ENCODE peak calls at places on chromosomes 4 and X, in eight cellular contexts. One of them, this sample, is unnamed.

GRCh38 chr4:167183036-167183435 is 51.3 kb downstream of the SPOCK3 start:
- DNase-seq in HL-60: no peak
- DNase-seq in HCT116: no peak
- DNase-seq in stomach: no peak
- DNase-seq in transverse colon: no peak
- DNase-seq in sigmoid colon: no peak
- DNase-seq in esophagus muscularis mucosa: no peak
- DNase-seq in H1: no peak
- DNase-seq in this sample: no peak

GRCh38 chr4:23060776-23061175 is 368.0 kb downstream of the GBA3 start:
- DNase-seq in HL-60: no peak
- DNase-seq in HCT116: no peak
- DNase-seq in stomach: no peak
- DNase-seq in transverse colon: no peak
- DNase-seq in sigmoid colon: no peak
- DNase-seq in esophagus muscularis mucosa: no peak
- DNase-seq in H1: no peak
- DNase-seq in this sample: no peak

GRCh38 chrX:123626962-123627361 is 105.9 kb downstream of the THOC2 start:
- DNase-seq in HL-60: no peak
- DNase-seq in HCT116: no peak
- DNase-seq in stomach: no peak
- DNase-seq in transverse colon: no peak
- DNase-seq in sigmoid colon: no peak
- DNase-seq in esophagus muscularis mucosa: no peak
- DNase-seq in H1: no peak
- DNase-seq in this sample: no peak

GRCh38 chr4:1784789-1785591 is 8.1 kb upstream of the FGFR3 start:
- DNase-seq in HL-60: no peak
- DNase-seq in HCT116: no peak
- DNase-seq in stomach: no peak
- DNase-seq in transverse colon: no peak
- DNase-seq in sigmoid colon: no peak
- DNase-seq in esophagus muscularis mucosa: no peak
- DNase-seq in H1: no peak
- DNase-seq in this sample: no peak

GRCh38 chrX:77160301-77160700 is 286.9 kb upstream of the FGF16 start:
- DNase-seq in HL-60: peak
- DNase-seq in HCT116: no peak
- DNase-seq in stomach: no peak
- DNase-seq in transverse colon: no peak
- DNase-seq in sigmoid colon: no peak
- DNase-seq in esophagus muscularis mucosa: no peak
- DNase-seq in H1: peak
- DNase-seq in this sample: no peak

GRCh38 chrX:11770320-11770719 is 12.3 kb downstream of the MSL3 start:
- DNase-seq in HL-60: peak
- DNase-seq in HCT116: peak
- DNase-seq in stomach: peak
- DNase-seq in transverse colon: peak
- DNase-seq in sigmoid colon: no peak
- DNase-seq in esophagus muscularis mucosa: no peak
- DNase-seq in H1: no peak
- DNase-seq in this sample: peak

GRCh38 chr4:125062079-125062478 is 252.7 kb upstream of the FAT4 start:
- DNase-seq in HL-60: no peak
- DNase-seq in HCT116: no peak
- DNase-seq in stomach: no peak
- DNase-seq in transverse colon: no peak
- DNase-seq in sigmoid colon: no peak
- DNase-seq in esophagus muscularis mucosa: no peak
- DNase-seq in H1: no peak
- DNase-seq in this sample: no peak

GRCh38 chrX:115367956-115368355 is 78.4 kb downstream of the LUZP4 start:
- DNase-seq in HL-60: no peak
- DNase-seq in HCT116: no peak
- DNase-seq in stomach: no peak
- DNase-seq in transverse colon: no peak
- DNase-seq in sigmoid colon: no peak
- DNase-seq in esophagus muscularis mucosa: no peak
- DNase-seq in H1: no peak
- DNase-seq in this sample: no peak

GRCh38 chr4:119647558-119647957 is 19.0 kb upstream of the PDE5A start:
- DNase-seq in HL-60: no peak
- DNase-seq in HCT116: no peak
- DNase-seq in stomach: no peak
- DNase-seq in transverse colon: no peak
- DNase-seq in sigmoid colon: no peak
- DNase-seq in esophagus muscularis mucosa: no peak
- DNase-seq in H1: no peak
- DNase-seq in this sample: no peak

GRCh38 chr4:45358573-45359506 is 632.5 kb upstream of the GNPDA2 start:
- DNase-seq in HL-60: no peak
- DNase-seq in HCT116: no peak
- DNase-seq in stomach: no peak
- DNase-seq in transverse colon: no peak
- DNase-seq in sigmoid colon: no peak
- DNase-seq in esophagus muscularis mucosa: no peak
- DNase-seq in H1: no peak
- DNase-seq in this sample: no peak

GRCh38 chr4:37601527-37601926 is 84.6 kb downstream of the RELL1 start:
- DNase-seq in HL-60: peak
- DNase-seq in HCT116: no peak
- DNase-seq in stomach: peak
- DNase-seq in transverse colon: peak
- DNase-seq in sigmoid colon: no peak
- DNase-seq in esophagus muscularis mucosa: no peak
- DNase-seq in H1: no peak
- DNase-seq in this sample: no peak

GRCh38 chr4:101835121-101835904 is 44.8 kb downstream of the BANK1 start:
- DNase-seq in HL-60: no peak
- DNase-seq in HCT116: no peak
- DNase-seq in stomach: no peak
- DNase-seq in transverse colon: no peak
- DNase-seq in sigmoid colon: peak
- DNase-seq in esophagus muscularis mucosa: no peak
- DNase-seq in H1: no peak
- DNase-seq in this sample: peak

GRCh38 chr4:139905489-139905888 is 239.9 kb downstream of the MGST2 start:
- DNase-seq in HL-60: no peak
- DNase-seq in HCT116: no peak
- DNase-seq in stomach: no peak
- DNase-seq in transverse colon: no peak
- DNase-seq in sigmoid colon: no peak
- DNase-seq in esophagus muscularis mucosa: no peak
- DNase-seq in H1: no peak
- DNase-seq in this sample: no peak

GRCh38 chrX:153972368-153973126 is at the start of gene TMEM187:
- DNase-seq in HL-60: peak
- DNase-seq in HCT116: peak
- DNase-seq in stomach: peak
- DNase-seq in transverse colon: peak
- DNase-seq in sigmoid colon: peak
- DNase-seq in esophagus muscularis mucosa: peak
- DNase-seq in H1: peak
- DNase-seq in this sample: peak

GRCh38 chrX:153970398-153971123 is 1.1 kb downstream of the HCFC1 start:
- DNase-seq in HL-60: peak
- DNase-seq in HCT116: no peak
- DNase-seq in stomach: no peak
- DNase-seq in transverse colon: no peak
- DNase-seq in sigmoid colon: peak
- DNase-seq in esophagus muscularis mucosa: no peak
- DNase-seq in H1: peak
- DNase-seq in this sample: no peak

GRCh38 chrX:153971632-153972367 is at the start of gene HCFC1:
- DNase-seq in HL-60: peak
- DNase-seq in HCT116: peak
- DNase-seq in stomach: peak
- DNase-seq in transverse colon: peak
- DNase-seq in sigmoid colon: peak
- DNase-seq in esophagus muscularis mucosa: peak
- DNase-seq in H1: peak
- DNase-seq in this sample: peak

GRCh38 chrX:153969904-153970397 is 1.7 kb downstream of the HCFC1 start:
- DNase-seq in HL-60: no peak
- DNase-seq in HCT116: no peak
- DNase-seq in stomach: no peak
- DNase-seq in transverse colon: no peak
- DNase-seq in sigmoid colon: no peak
- DNase-seq in esophagus muscularis mucosa: no peak
- DNase-seq in H1: no peak
- DNase-seq in this sample: no peak

GRCh38 chrX:153971124-153971631 is 440 bp downstream of the HCFC1 start:
- DNase-seq in HL-60: peak
- DNase-seq in HCT116: peak
- DNase-seq in stomach: peak
- DNase-seq in transverse colon: peak
- DNase-seq in sigmoid colon: peak
- DNase-seq in esophagus muscularis mucosa: peak
- DNase-seq in H1: peak
- DNase-seq in this sample: peak
- TF ChIP-seq CTCF in HL-60: no peak
- TF ChIP-seq CTCF in HCT116: no peak
- TF ChIP-seq CTCF in stomach: no peak
- TF ChIP-seq CTCF in transverse colon: no peak
- TF ChIP-seq CTCF in sigmoid colon: no peak
- TF ChIP-seq CTCF in esophagus muscularis mucosa: no peak
- TF ChIP-seq CTCF in H1: no peak
- TF ChIP-seq CTCF in this sample: no peak

DNA sequence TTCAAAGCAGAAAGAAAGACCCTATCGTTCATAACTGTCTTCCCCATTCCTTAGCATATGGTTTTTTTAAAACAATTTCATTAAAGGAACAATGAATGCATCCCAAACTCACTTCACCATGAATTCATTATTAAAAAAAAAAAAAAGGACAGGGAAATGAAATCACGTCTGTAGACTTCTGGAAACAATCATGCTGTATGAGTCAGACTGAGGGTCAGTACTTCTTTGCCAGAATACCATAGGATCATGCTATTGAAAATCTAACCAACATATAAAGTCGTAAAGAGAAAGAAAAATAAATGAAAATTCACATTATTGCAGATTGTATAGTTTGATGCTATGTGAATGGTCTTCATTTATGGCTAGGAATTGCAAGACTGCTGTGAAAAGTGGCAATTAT is 144.4 kb downstream of the PCDH18 start:
- DNase-seq in HL-60: no peak
- DNase-seq in HCT116: no peak
- DNase-seq in stomach: no peak
- DNase-seq in transverse colon: no peak
- DNase-seq in sigmoid colon: no peak
- DNase-seq in esophagus muscularis mucosa: no peak
- DNase-seq in H1: no peak
- DNase-seq in this sample: no peak
- TF ChIP-seq POLR2AphosphoS5 in HL-60: no peak
- TF ChIP-seq POLR2AphosphoS5 in HCT116: no peak
- TF ChIP-seq POLR2AphosphoS5 in stomach: no peak
- TF ChIP-seq POLR2AphosphoS5 in transverse colon: no peak
- TF ChIP-seq POLR2AphosphoS5 in sigmoid colon: no peak
- TF ChIP-seq POLR2AphosphoS5 in esophagus muscularis mucosa: no peak
- TF ChIP-seq POLR2AphosphoS5 in H1: no peak
- TF ChIP-seq POLR2AphosphoS5 in this sample: no peak

GRCh38 chr4:7391637-7392437 is 42.9 kb downstream of the PSAPL1 start:
- DNase-seq in HL-60: no peak
- DNase-seq in HCT116: no peak
- DNase-seq in stomach: peak
- DNase-seq in transverse colon: no peak
- DNase-seq in sigmoid colon: no peak
- DNase-seq in esophagus muscularis mucosa: no peak
- DNase-seq in H1: peak
- DNase-seq in this sample: no peak

GRCh38 chr4:7394184-7394575 is 40.5 kb downstream of the PSAPL1 start:
- DNase-seq in HL-60: no peak
- DNase-seq in HCT116: no peak
- DNase-seq in stomach: no peak
- DNase-seq in transverse colon: no peak
- DNase-seq in sigmoid colon: no peak
- DNase-seq in esophagus muscularis mucosa: no peak
- DNase-seq in H1: no peak
- DNase-seq in this sample: no peak

GRCh38 chr4:7390906-7391636 is 43.7 kb downstream of the PSAPL1 start:
- DNase-seq in HL-60: no peak
- DNase-seq in HCT116: no peak
- DNase-seq in stomach: peak
- DNase-seq in transverse colon: no peak
- DNase-seq in sigmoid colon: no peak
- DNase-seq in esophagus muscularis mucosa: no peak
- DNase-seq in H1: peak
- DNase-seq in this sample: no peak

GRCh38 chr4:7393491-7394183 is 41.1 kb downstream of the PSAPL1 start:
- DNase-seq in HL-60: no peak
- DNase-seq in HCT116: no peak
- DNase-seq in stomach: no peak
- DNase-seq in transverse colon: no peak
- DNase-seq in sigmoid colon: no peak
- DNase-seq in esophagus muscularis mucosa: no peak
- DNase-seq in H1: peak
- DNase-seq in this sample: no peak

GRCh38 chr4:7392438-7393374 is 42.0 kb downstream of the PSAPL1 start:
- DNase-seq in HL-60: no peak
- DNase-seq in HCT116: no peak
- DNase-seq in stomach: peak
- DNase-seq in transverse colon: no peak
- DNase-seq in sigmoid colon: no peak
- DNase-seq in esophagus muscularis mucosa: no peak
- DNase-seq in H1: peak
- DNase-seq in this sample: no peak
- TF ChIP-seq CTCF in HL-60: no peak
- TF ChIP-seq CTCF in HCT116: no peak
- TF ChIP-seq CTCF in stomach: no peak
- TF ChIP-seq CTCF in transverse colon: no peak
- TF ChIP-seq CTCF in sigmoid colon: no peak
- TF ChIP-seq CTCF in esophagus muscularis mucosa: no peak
- TF ChIP-seq CTCF in H1: no peak
- TF ChIP-seq CTCF in this sample: peak

DNA sequence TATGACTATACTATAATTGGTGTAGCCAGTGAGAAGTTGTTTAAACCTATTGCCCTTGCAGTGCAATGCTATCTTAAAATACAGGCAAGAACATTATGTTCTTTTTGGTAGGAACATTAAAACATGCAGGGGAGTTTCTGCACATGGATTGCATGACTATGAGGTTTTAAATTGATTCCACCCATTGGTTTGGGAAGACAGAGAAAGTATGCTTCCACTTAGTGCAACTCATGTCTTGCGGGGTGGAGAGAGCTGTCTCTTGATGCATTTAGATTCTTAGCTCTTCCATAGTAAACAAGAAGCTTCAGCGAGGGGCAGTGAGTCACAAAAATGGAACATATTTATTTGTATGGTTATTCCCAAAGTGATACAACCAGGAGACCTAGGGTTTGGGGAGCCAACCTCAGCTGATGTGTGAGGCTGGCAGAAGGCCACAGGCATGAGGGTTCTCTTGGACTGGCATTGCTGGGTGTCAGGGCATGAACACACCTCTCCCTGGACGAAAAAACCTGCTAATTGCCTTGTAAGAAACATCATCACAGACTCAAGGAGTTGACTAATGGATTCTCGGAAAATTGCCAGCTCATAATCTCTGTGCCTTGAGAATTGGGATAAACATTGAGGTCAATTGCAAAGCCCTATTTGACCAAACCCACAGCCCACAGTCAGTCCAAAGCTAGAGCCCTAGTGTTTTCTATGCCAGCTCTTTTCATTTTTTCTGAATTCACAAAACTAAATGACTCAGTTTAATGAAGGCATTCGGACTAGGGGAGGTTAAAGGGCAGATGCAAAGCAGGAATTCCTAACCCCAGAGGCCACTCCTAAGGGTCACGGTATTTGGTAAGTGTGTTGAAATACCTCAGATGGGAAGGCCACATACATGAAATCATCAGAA is 39.3 kb upstream of the RASL11B start:
- DNase-seq in HL-60: no peak
- DNase-seq in HCT116: peak
- DNase-seq in stomach: no peak
- DNase-seq in transverse colon: no peak
- DNase-seq in sigmoid colon: no peak
- DNase-seq in esophagus muscularis mucosa: peak
- DNase-seq in H1: no peak
- DNase-seq in this sample: no peak
- TF ChIP-seq POLR2AphosphoS5 in HL-60: no peak
- TF ChIP-seq POLR2AphosphoS5 in HCT116: no peak
- TF ChIP-seq POLR2AphosphoS5 in stomach: no peak
- TF ChIP-seq POLR2AphosphoS5 in transverse colon: peak
- TF ChIP-seq POLR2AphosphoS5 in sigmoid colon: no peak
- TF ChIP-seq POLR2AphosphoS5 in esophagus muscularis mucosa: no peak
- TF ChIP-seq POLR2AphosphoS5 in H1: no peak
- TF ChIP-seq POLR2AphosphoS5 in this sample: no peak